ENCODE peak calls at places on chromosomes 1 and 21, in eight cellular contexts. G is left ventricle myocardium inferior; S is uterus; W is small intestine; J is CD8-positive, alpha-beta T cell; D is heart left ventricle; X is SJSA1; H is left lung. O is an unnamed sample.

GRCh38 chr1:155003766-155004351 is 1.3 kb downstream of the ZBTB7B start:
- DNase-seq in G (peak; percentile 80), S (peak; percentile 77), W (peak; percentile 88), J (no peak), D (peak; percentile 89), X (no peak), H (peak; percentile 75), O (no peak)

GRCh38 chr1:240287722-240288121 is 196.0 kb downstream of the FMN2 start:
- DNase-seq in G (no peak), S (no peak), W (no peak), J (no peak), D (no peak), X (no peak), H (no peak), O (no peak)

GRCh38 chr1:44079566-44079965 is 39.1 kb upstream of the KLF17 start:
- DNase-seq in G (no peak), S (no peak), W (no peak), J (no peak), D (no peak), X (no peak), H (no peak), O (no peak)

GRCh38 chr1:99457381-99458165 is 188.3 kb upstream of the PALMD start:
- DNase-seq in G (no peak), S (no peak), W (no peak), J (no peak), D (no peak), X (peak; percentile 74), H (no peak), O (no peak)

GRCh38 chr1:91541918-91542533 is 41.4 kb downstream of the CDC7 start:
- DNase-seq in G (no peak), S (no peak), W (no peak), J (no peak), D (no peak), X (no peak), H (no peak), O (no peak)

GRCh38 chr1:27430903-27431653 is 38.7 kb downstream of the GPR3 start:
- DNase-seq in G (no peak), S (no peak), W (peak; percentile 39), J (peak; percentile 34), D (no peak), X (no peak), H (no peak), O (no peak)

GRCh38 chr21:14259669-14260458 is 43.9 kb downstream of the RBM11 start:
- DNase-seq in G (no peak), S (no peak), W (peak; percentile 80), J (no peak), D (no peak), X (peak; percentile 10), H (no peak), O (no peak)

GRCh38 chr1:158793604-158794003 is 12.6 kb upstream of the OR6N2 start:
- DNase-seq in G (no peak), S (no peak), W (no peak), J (no peak), D (no peak), X (no peak), H (no peak), O (no peak)

GRCh38 chr1:18955442-18956188 is 861 bp downstream of the IFFO2 start:
- DNase-seq in G (no peak), S (peak; percentile 38), W (peak; percentile 38), J (peak; percentile 79), D (peak; percentile 49), X (peak; percentile 37), H (peak; percentile 52), O (peak; percentile 30)

GRCh38 chr1:109395602-109396512 is 1.9 kb downstream of the SORT1 start:
- DNase-seq in G (no peak), S (no peak), W (peak; percentile 69), J (no peak), D (no peak), X (peak; percentile 32), H (no peak), O (no peak)

GRCh38 chr1:78275456-78275855 is 215.3 kb upstream of the PTGFR start:
- DNase-seq in G (no peak), S (no peak), W (no peak), J (no peak), D (no peak), X (no peak), H (no peak), O (no peak)

GRCh38 chr1:185560760-185561159 is 173.4 kb upstream of the HMCN1 start:
- DNase-seq in G (no peak), S (no peak), W (no peak), J (no peak), D (no peak), X (no peak), H (no peak), O (no peak)

GRCh38 chr21:43854773-43855633 is 10.0 kb upstream of the AGPAT3 start:
- DNase-seq in G (no peak), S (no peak), W (no peak), J (no peak), D (peak; percentile 32), X (no peak), H (peak; percentile 65), O (no peak)

DNA sequence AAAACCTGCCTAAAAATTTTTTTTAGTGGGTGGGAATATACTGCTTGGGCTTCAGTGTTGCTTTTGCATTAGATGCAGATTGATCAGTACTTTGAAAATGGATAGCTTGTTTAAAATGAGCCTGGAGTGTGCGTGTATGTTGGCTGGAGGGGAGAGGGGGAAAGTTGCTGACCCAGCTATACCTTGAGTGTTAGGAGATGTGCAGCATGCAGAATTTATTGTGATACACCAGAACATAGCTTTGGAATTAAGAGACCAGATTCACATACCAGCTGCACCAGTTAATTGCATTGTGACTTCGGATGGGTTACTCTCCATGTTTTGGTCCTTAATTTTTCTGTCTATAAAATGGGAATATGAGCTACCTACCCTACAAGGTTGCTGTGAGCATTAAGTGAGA is 60.4 kb downstream of the PRDM2 start:
- DNase-seq in G (no peak), S (no peak), W (no peak), J (no peak), D (no peak), X (no peak), H (no peak), O (no peak)
- H3K4me1 ChIP-seq in G (peaks cover 100% of the 10 kb centered on the region), S (peaks cover 9% of the 10 kb centered on the region), W (peaks cover 2% of the 10 kb centered on the region), J (peaks cover 80% of the 10 kb centered on the region), D (peaks cover 90% of the 10 kb centered on the region), X (peaks cover 50% of the 10 kb centered on the region), H (peaks cover 26% of the 10 kb centered on the region), O (no peaks in the 10 kb centered on the region)

DNA sequence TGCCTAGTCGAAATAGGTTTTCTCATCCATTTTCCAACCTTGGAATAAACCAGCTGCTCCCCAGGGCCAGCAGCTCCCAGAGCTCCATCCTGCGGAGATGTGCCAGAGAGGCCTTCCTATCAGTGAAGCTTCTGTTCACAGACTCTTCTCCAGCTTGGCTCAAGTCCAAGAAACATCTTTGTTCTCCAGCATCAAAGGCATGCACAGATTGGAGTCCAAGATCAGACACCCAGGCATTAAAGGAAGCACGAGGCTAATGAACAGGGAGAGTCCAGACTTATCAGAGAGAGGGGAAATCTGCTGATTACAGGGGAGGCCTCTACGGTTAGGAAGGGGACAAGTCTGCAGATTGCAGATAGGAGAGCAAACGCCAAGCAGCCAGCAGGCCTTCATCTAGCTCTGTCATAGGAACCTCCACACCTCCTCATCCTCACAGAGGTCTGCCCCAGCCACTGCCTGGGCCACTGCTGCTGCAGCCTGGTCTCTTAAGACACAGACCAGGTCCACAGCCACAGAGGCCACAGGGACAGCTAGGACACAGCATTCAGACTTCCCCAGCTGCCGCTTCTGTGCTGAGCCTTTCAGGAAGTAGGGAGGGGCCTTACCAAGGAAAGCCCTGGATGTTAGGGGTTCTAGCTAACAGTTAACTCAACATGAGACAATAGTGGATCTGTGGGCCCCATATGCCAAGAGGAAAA is 3.4 kb downstream of the PRR9 start:
- DNase-seq in G (no peak), S (no peak), W (no peak), J (no peak), D (no peak), X (no peak), H (no peak), O (peak; percentile 42)
- H3K27me3 ChIP-seq in G (peaks cover 63% of the 10 kb centered on the region), S (no peaks in the 10 kb centered on the region), W (peaks cover 1% of the 10 kb centered on the region), J (no peaks in the 10 kb centered on the region), D (no peaks in the 10 kb centered on the region), X (no peaks in the 10 kb centered on the region), H (no peaks in the 10 kb centered on the region), O (peaks cover 7% of the 10 kb centered on the region)

GRCh38 chr1:3133671-3134070 is 64.7 kb downstream of the PRDM16 start:
- DNase-seq in G (no peak), S (no peak), W (peak; percentile 37), J (no peak), D (no peak), X (no peak), H (peak; percentile 47), O (no peak)
- H3K4me3 ChIP-seq in G (no peak overlapping the region), S (no peak overlapping the region), W (no peak overlapping the region), J (no peak overlapping the region), D (no peak overlapping the region), X (no peak overlapping the region), H (no peak overlapping the region), O (no peak overlapping the region)

DNA sequence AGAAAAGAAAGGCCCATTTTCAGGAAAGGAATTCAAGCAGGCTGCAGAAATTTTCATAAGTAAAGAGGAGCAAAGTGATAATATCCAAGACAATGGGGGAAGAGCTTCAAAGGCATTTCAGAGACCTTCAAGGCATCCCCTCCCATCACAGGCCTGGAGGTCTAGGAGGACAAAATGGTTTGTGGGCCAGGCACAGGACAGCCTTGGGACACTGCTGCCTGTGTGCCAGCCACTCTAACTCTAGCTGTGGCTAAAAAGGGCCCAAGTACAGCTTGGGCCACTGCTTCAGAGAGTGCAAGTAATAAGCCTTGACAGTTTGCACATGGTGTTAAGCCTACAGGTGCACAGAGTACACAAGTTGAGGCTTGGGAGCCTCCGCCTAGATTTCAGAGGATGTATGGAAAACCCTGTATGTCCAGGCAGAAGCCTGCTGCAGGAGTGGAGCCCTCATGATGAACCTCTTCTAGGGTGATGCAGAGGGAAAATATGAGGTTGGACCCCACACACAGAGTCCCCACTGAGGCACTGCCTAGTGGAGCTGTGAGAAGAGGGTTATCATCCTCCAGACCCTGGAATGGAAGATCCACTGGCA is 51.8 kb upstream of the ZSWIM5 start:
- DNase-seq in G (no peak), S (no peak), W (no peak), J (no peak), D (no peak), X (no peak), H (no peak), O (no peak)
- H3K4me1 ChIP-seq in G (no peaks in the 10 kb centered on the region), S (no peaks in the 10 kb centered on the region), W (no peaks in the 10 kb centered on the region), J (no peaks in the 10 kb centered on the region), D (no peaks in the 10 kb centered on the region), X (no peaks in the 10 kb centered on the region), H (no peaks in the 10 kb centered on the region), O (no peaks in the 10 kb centered on the region)

GRCh38 chr1:16111771-16112557 is 38.5 kb upstream of the FAM131C start:
- DNase-seq in G (no peak), S (peak; percentile 76), W (no peak), J (no peak), D (no peak), X (peak; percentile 59), H (peak; percentile 55), O (no peak)
- H3K27me3 ChIP-seq in G (no peaks in the 10 kb centered on the region), S (no peaks in the 10 kb centered on the region), W (peaks cover 2% of the 10 kb centered on the region), J (no peaks in the 10 kb centered on the region), D (no peaks in the 10 kb centered on the region), X (no peaks in the 10 kb centered on the region), H (no peaks in the 10 kb centered on the region), O (no peaks in the 10 kb centered on the region)

GRCh38 chr1:6417961-6418667 is 1.6 kb downstream of the HES2 start:
- DNase-seq in G (no peak), S (no peak), W (peak; percentile 54), J (no peak), D (no peak), X (no peak), H (no peak), O (no peak)
- H3K4me3 ChIP-seq in G (no peak overlapping the region), S (no peak overlapping the region), W (no peak overlapping the region), J (no peak overlapping the region), D (no peak overlapping the region), X (no peak overlapping the region), H (no peak overlapping the region), O (no peak overlapping the region)

O was measured in BE2C.